ENCODE peak calls at places on chromosomes 2 and 18, in ten cellular contexts. O is cardiac fibroblast, Z is fibroblast of the aortic adventitia, D is A549, I is uterus, K is fibroblast of mammary gland, A is GM12864, L is epithelial cell of esophagus, G is thoracic aorta, E is GM13977. P is an unnamed sample.

GRCh38 chr2:204010611-204011560 is 74.3 kb downstream of the ICOS start:
- DNase-seq in O (no peak), Z (no peak), D (no peak), I (no peak), K (peak), A (no peak), L (peak), G (no peak), E (no peak), P (no peak)

GRCh38 chr18:9787716-9788115 is 79.6 kb downstream of the RAB31 start:
- DNase-seq in O (peak), Z (peak), D (no peak), I (no peak), K (peak), A (no peak), L (no peak), G (no peak), E (no peak), P (no peak)

GRCh38 chr2:69779258-69779989 is 37.5 kb downstream of the ANXA4 start:
- DNase-seq in O (peak), Z (peak), D (peak), I (no peak), K (peak), A (no peak), L (peak), G (no peak), E (no peak), P (no peak)

GRCh38 chr2:9629222-9630000 is 1.4 kb downstream of the YWHAQ start:
- DNase-seq in O (peak), Z (peak), D (peak), I (no peak), K (peak), A (no peak), L (peak), G (no peak), E (no peak), P (no peak)

GRCh38 chr2:174753038-174753633 is 11.1 kb downstream of the CHRNA1 start:
- DNase-seq in O (no peak), Z (no peak), D (no peak), I (no peak), K (no peak), A (peak), L (no peak), G (no peak), E (no peak), P (no peak)

GRCh38 chr2:176139170-176139611 is 9.7 kb downstream of the HOXD8 start:
- DNase-seq in O (no peak), Z (no peak), D (no peak), I (peak), K (peak), A (no peak), L (no peak), G (no peak), E (no peak), P (no peak)

GRCh38 chr2:85711578-85712060 is 17.5 kb downstream of the GNLY start:
- DNase-seq in O (no peak), Z (no peak), D (no peak), I (no peak), K (no peak), A (no peak), L (no peak), G (no peak), E (no peak), P (no peak)

GRCh38 chr2:215136669-215137328 is 1.6 kb downstream of the ABCA12 start:
- DNase-seq in O (peak), Z (peak), D (no peak), I (no peak), K (peak), A (peak), L (peak), G (no peak), E (no peak), P (no peak)

GRCh38 chr2:84849271-84849952 is 31.5 kb downstream of the TRABD2A start:
- DNase-seq in O (no peak), Z (peak), D (no peak), I (no peak), K (no peak), A (no peak), L (peak), G (no peak), E (no peak), P (no peak)

GRCh38 chr2:159471340-159471739 is 145.0 kb downstream of the BAZ2B start:
- DNase-seq in O (no peak), Z (no peak), D (no peak), I (no peak), K (no peak), A (no peak), L (no peak), G (no peak), E (no peak), P (no peak)

GRCh38 chr18:51028201-51028805 is 1.7 kb upstream of the SMAD4 start:
- DNase-seq in O (peak), Z (peak), D (peak), I (no peak), K (peak), A (peak), L (peak), G (no peak), E (peak), P (no peak)

GRCh38 chr2:30608643-30609042 is 161.6 kb downstream of the LCLAT1 start:
- DNase-seq in O (no peak), Z (no peak), D (no peak), I (no peak), K (peak), A (no peak), L (peak), G (no peak), E (no peak), P (no peak)

GRCh38 chr2:202109737-202110184 is 36.7 kb downstream of the KIAA2012 start:
- DNase-seq in O (peak), Z (peak), D (no peak), I (peak), K (peak), A (no peak), L (peak), G (no peak), E (no peak), P (peak)

GRCh38 chr18:57436193-57436964 is 1.2 kb downstream of the ONECUT2 start:
- DNase-seq in O (no peak), Z (no peak), D (no peak), I (no peak), K (no peak), A (no peak), L (no peak), G (no peak), E (peak), P (no peak)

GRCh38 chr18:77161954-77162353 is 29.4 kb upstream of the MBP start:
- DNase-seq in O (no peak), Z (no peak), D (no peak), I (no peak), K (no peak), A (no peak), L (peak), G (no peak), E (no peak), P (no peak)
- TF ChIP-seq CTCF in O (no peak), Z (no peak), D (no peak), I (no peak), K (no peak), A (no peak), L (no peak), G (no peak), E (no peak), P (no peak)

DNA sequence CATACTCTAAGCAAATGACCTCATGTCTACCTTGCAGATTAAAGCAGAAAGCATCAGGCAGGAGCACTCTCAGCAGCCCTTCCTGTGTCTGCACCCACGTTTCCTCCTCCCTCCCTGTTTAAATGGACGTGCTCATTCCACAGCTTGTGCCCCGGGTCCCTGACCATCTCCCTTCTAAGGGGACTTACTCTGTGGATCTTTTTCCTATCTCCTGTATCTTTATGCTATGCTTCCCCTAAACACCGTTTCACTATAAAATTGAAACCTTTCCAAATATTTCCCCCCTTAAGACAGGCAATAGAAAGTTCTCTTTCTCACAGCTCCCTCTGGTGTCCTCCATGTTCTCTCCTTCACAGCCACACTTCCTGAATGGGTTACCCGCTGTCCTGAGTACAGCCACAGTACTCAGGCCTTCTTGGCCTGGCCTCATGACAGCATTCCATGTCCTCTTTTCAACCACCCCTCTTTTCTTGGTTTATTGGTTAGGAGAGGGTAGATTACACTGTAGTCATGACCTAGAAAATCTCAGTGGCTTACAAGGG is 41.1 kb downstream of the TMEM185B start:
- DNase-seq in O (no peak), Z (no peak), D (no peak), I (no peak), K (no peak), A (no peak), L (no peak), G (no peak), E (no peak), P (no peak)
- TF ChIP-seq CTCF in O (no peak), Z (no peak), D (no peak), I (no peak), K (no peak), A (no peak), L (no peak), G (no peak), E (peak), P (no peak)

GRCh38 chr2:20350753-20351554 is at the start of gene PUM2:
- DNase-seq in O (peak), Z (peak), D (peak), I (peak), K (peak), A (peak), L (peak), G (peak), E (peak), P (peak)
- TF ChIP-seq CTCF in O (no peak), Z (no peak), D (no peak), I (peak), K (no peak), A (no peak), L (no peak), G (no peak), E (no peak), P (no peak)

GRCh38 chr2:119317556-119317955 is 49.1 kb downstream of the C2orf76 start:
- DNase-seq in O (no peak), Z (no peak), D (no peak), I (no peak), K (no peak), A (no peak), L (no peak), G (no peak), E (no peak), P (no peak)
- TF ChIP-seq CTCF in O (no peak), Z (no peak), D (no peak), I (no peak), K (no peak), A (no peak), L (no peak), G (no peak), E (no peak), P (no peak)

DNA sequence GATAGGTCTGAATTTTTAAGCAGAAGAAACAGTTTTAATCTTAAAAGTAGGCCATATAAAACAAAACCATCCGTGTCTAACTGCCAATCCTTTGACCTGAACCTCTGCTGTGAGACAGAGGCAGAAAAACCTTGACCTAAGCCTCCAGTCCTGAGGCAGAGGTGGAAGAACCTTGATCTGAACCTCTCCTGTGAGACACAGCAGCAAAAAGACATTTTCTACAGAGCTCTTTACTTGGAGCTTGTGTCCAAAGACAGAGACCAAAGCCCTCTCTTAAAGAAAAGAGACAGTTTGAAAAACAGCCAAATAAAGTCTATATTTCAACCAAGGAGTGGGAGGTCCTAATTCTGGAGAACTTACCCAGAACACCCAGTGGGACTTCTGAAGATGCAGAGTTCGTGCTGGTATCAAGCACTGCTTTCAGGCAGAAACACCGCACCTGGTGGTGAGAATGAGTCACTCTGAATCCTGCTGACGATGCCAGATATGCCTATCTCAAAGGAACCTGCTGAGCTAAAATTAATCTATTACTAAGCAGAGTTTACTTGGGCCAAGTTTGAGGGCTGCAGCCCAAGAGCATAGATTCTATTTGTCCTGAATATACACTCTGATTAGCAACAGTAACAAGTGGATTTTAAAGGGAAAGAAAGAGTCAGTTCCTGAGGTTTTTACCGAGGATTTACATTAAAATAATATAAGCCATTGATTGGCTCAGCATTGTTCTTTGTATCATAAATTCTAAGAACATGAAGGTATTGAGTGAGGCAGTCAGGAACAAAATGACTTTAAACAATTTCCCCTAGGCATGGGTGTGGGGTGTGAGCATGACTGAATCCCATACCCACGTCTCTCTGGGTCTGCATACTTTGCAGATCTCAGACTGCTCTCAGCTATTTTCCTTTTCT is 806.4 kb downstream of the TRIB2 start:
- DNase-seq in O (no peak), Z (no peak), D (no peak), I (peak), K (peak), A (peak), L (peak), G (no peak), E (peak), P (no peak)
- TF ChIP-seq CTCF in O (no peak), Z (no peak), D (no peak), I (no peak), K (no peak), A (peak), L (peak), G (no peak), E (peak), P (no peak)

DNA sequence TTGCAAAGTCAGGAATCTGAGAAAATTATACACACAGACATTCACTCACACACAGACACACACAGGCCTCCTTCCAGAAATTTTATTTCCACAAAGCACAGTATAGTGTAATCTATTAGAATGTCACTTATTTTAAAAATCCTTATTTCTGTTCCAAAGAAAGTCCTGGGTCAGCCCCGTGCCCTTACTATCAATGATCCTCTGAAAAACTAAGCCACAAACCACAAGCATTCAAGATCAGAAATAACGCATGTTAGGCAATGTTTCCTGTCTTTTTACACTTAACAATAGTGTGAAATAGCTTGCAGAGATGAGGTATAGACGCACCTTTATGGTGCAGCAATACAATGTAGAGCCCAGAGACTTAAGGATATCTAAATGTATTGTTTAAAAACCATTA is 25.8 kb downstream of the TBC1D8 start:
- DNase-seq in O (peak), Z (peak), D (peak), I (no peak), K (peak), A (no peak), L (peak), G (no peak), E (no peak), P (no peak)
- TF ChIP-seq CTCF in O (no peak), Z (no peak), D (no peak), I (no peak), K (no peak), A (no peak), L (no peak), G (no peak), E (no peak), P (no peak)

GRCh38 chr18:39841133-39842041 is 2113.6 kb upstream of the PIK3C3 start:
- DNase-seq in O (peak), Z (peak), D (peak), I (no peak), K (peak), A (no peak), L (peak), G (no peak), E (no peak), P (peak)
- TF ChIP-seq CTCF in O (peak), Z (peak), D (peak), I (peak), K (peak), A (no peak), L (peak), G (no peak), E (no peak), P (no peak)

DNA sequence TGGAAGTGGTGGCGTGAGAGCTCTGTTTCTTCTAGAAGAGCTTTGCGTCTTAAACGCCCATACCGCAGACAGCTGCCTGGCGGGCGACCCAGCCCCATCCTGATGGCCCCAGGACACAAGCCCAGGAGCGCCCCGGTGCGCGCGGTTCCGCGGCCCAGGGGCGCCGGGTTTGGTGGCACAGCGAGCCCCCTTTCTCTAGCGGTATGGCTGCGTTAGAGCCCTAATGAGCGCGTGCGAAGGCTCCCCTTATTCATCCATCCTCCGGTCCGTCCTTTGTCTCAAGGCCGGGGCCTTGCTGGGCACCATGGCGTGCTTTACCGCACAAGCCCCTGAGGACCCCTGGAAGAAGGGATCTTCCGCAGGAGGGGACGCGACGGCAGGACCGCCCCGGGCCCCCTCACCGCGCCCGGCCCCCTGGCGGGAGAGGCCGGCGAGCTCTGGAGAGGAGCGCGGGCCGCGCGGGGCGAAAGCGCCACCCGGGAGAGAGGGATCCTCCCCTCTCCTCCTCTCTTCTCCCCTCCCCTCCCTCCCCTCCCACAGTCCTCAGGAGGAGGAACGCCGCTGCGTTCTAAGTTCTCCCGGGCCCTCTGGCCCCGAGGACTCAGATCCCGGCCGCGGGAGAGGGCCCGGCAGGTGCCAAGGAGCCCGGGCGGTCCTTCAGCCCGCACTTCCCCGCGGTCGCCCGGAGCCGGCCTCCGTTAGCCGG is 626 bp upstream of the SLC1A4 start:
- DNase-seq in O (peak), Z (peak), D (peak), I (peak), K (peak), A (peak), L (peak), G (no peak), E (peak), P (peak)
- TF ChIP-seq CTCF in O (peak), Z (peak), D (peak), I (peak), K (no peak), A (peak), L (no peak), G (peak), E (peak), P (peak)

DNA sequence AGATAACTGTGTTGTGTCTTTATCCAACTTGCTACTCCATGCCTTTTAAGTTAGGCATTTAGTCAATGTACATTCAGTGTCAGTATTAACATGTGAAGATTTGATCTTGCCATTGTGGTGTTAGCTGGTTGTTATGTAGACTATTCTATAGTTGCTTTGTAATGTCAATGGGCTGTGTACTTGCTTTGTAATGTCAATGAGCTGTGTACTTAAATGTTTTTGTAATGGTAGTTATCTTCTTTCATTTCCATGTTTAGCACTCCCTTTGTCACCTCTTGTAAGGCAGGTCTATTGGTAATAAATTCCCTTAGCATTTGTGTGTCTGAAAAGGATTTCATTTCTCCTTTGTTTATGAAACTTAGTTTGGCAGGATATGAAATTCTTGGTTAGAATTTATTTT is 53.4 kb downstream of the MC4R start:
- DNase-seq in O (no peak), Z (no peak), D (no peak), I (no peak), K (no peak), A (no peak), L (no peak), G (no peak), E (no peak), P (no peak)
- TF ChIP-seq CTCF in O (no peak), Z (no peak), D (no peak), I (no peak), K (no peak), A (no peak), L (no peak), G (no peak), E (no peak), P (no peak)

GRCh38 chr18:34864836-34865497 is 154.9 kb downstream of the DTNA start:
- DNase-seq in O (no peak), Z (no peak), D (no peak), I (no peak), K (no peak), A (no peak), L (no peak), G (no peak), E (no peak), P (no peak)

GRCh38 chr18:34866310-34866709 is 156.2 kb downstream of the DTNA start:
- DNase-seq in O (no peak), Z (no peak), D (no peak), I (no peak), K (no peak), A (no peak), L (no peak), G (no peak), E (no peak), P (no peak)

GRCh38 chr18:34866739-34867138 is 156.6 kb downstream of the DTNA start:
- DNase-seq in O (peak), Z (peak), D (no peak), I (no peak), K (peak), A (no peak), L (no peak), G (no peak), E (no peak), P (no peak)

GRCh38 chr18:34870916-34871315 is 160.8 kb downstream of the DTNA start:
- DNase-seq in O (no peak), Z (no peak), D (no peak), I (no peak), K (no peak), A (no peak), L (no peak), G (no peak), E (no peak), P (no peak)

DNA sequence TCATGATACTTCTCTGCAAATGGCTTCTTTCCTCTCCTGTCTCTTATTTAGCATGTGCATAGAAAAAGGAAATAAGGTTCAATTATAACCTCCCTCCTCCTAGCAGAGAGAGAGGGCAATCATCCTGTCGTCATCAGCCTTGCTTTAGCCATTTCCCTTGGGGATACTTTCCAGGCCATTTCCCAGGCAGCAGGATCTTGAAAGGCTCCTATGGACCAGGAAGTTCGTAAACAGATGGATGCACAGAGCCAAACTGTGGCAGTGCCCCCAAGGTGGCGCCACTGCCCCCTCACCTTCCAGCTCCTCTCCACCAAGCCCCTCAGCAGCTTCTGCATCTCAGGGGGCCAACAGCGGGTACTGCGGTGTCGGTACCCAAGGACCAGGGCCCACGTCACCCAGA is 157.4 kb downstream of the DTNA start:
- DNase-seq in O (peak), Z (peak), D (peak), I (peak), K (peak), A (no peak), L (no peak), G (no peak), E (no peak), P (no peak)
- TF ChIP-seq CTCF in O (peak), Z (peak), D (no peak), I (no peak), K (peak), A (peak), L (no peak), G (peak), E (no peak), P (peak)